ENCODE peak calls at places on chromosomes 7 and 10, in ten cellular contexts. Y is KG1; U is HT1080; M is stimulated activated effector memory CD8-positive, alpha-beta T cell treated with anti-CD3 and anti-CD28 coated beads, Interleukin-12 subunit alpha, Interleukin-12 subunit beta, amount 100 ng/mL, for 72 hours; K is left ventricle myocardium inferior; X is thoracic aorta; O is naive thymus-derived CD8-positive, alpha-beta T cell; R is left lobe of liver; Z is RWPE2; V is AG09309. I is an unnamed sample.

GRCh38 chr10:43929122-43929521 is 280.4 kb upstream of the ZNF32 start:
- DNase-seq in Y (no peak), U (no peak), M (no peak), K (no peak), X (no peak), O (no peak), R (no peak), Z (no peak), V (no peak), I (no peak)

GRCh38 chr7:97307521-97308108 is 190.1 kb downstream of the SDHAF3 start:
- DNase-seq in Y (no peak), U (peak), M (no peak), K (no peak), X (no peak), O (no peak), R (no peak), Z (no peak), V (no peak), I (no peak)

GRCh38 chr7:158761945-158762344 is 57.3 kb upstream of the NCAPG2 start:
- DNase-seq in Y (no peak), U (no peak), M (no peak), K (no peak), X (no peak), O (no peak), R (no peak), Z (no peak), V (no peak), I (no peak)

GRCh38 chr10:97169911-97170693 is 15.7 kb downstream of the SLIT1 start:
- DNase-seq in Y (no peak), U (peak), M (no peak), K (peak), X (no peak), O (no peak), R (peak), Z (no peak), V (no peak), I (no peak)

GRCh38 chr10:29578457-29578856 is 56.3 kb downstream of the SVIL start:
- DNase-seq in Y (no peak), U (no peak), M (no peak), K (no peak), X (no peak), O (no peak), R (no peak), Z (no peak), V (no peak), I (no peak)

GRCh38 chr7:12474035-12474434 is 70.4 kb upstream of the VWDE start:
- DNase-seq in Y (no peak), U (no peak), M (no peak), K (no peak), X (no peak), O (no peak), R (no peak), Z (no peak), V (no peak), I (no peak)

GRCh38 chr7:138125119-138125518 is 48.9 kb downstream of the AKR1D1 start:
- DNase-seq in Y (no peak), U (no peak), M (no peak), K (no peak), X (no peak), O (no peak), R (no peak), Z (no peak), V (no peak), I (no peak)

GRCh38 chr10:93245772-93246171 is 172.1 kb downstream of the CYP26A1 start:
- DNase-seq in Y (no peak), U (no peak), M (no peak), K (no peak), X (no peak), O (no peak), R (peak), Z (no peak), V (no peak), I (no peak)

GRCh38 chr7:104267701-104268368 is 60.0 kb upstream of the ORC5 start:
- DNase-seq in Y (no peak), U (peak), M (no peak), K (no peak), X (no peak), O (no peak), R (no peak), Z (no peak), V (no peak), I (no peak)

GRCh38 chr10:94500063-94500462 is 45.5 kb upstream of the HELLS start:
- DNase-seq in Y (no peak), U (no peak), M (no peak), K (no peak), X (no peak), O (no peak), R (no peak), Z (no peak), V (no peak), I (no peak)

GRCh38 chr7:147013820-147014219 is 897.2 kb downstream of the CNTNAP2 start:
- DNase-seq in Y (no peak), U (no peak), M (no peak), K (no peak), X (no peak), O (no peak), R (no peak), Z (no peak), V (no peak), I (no peak)

GRCh38 chr7:2269468-2270460 is 27.7 kb downstream of the NUDT1 start:
- DNase-seq in Y (no peak), U (no peak), M (no peak), K (no peak), X (no peak), O (no peak), R (no peak), Z (no peak), V (no peak), I (no peak)

GRCh38 chr7:12764355-12765000 is 77.0 kb downstream of the ARL4A start:
- DNase-seq in Y (no peak), U (no peak), M (no peak), K (no peak), X (no peak), O (no peak), R (no peak), Z (no peak), V (no peak), I (no peak)

GRCh38 chr10:126597206-126597605 is 73.3 kb downstream of the C10orf90 start:
- DNase-seq in Y (no peak), U (no peak), M (no peak), K (no peak), X (no peak), O (no peak), R (no peak), Z (no peak), V (no peak), I (no peak)

GRCh38 chr10:69088801-69089501 is 1.0 kb downstream of the SRGN start:
- DNase-seq in Y (peak), U (peak), M (peak), K (no peak), X (no peak), O (peak), R (no peak), Z (no peak), V (no peak), I (peak)

GRCh38 chr10:72275351-72276012 is 1.8 kb downstream of the DDIT4 start:
- DNase-seq in Y (no peak), U (no peak), M (no peak), K (no peak), X (no peak), O (no peak), R (peak), Z (no peak), V (no peak), I (no peak)

GRCh38 chr10:51960494-51960895 is 261.1 kb upstream of the CSTF2T start:
- DNase-seq in Y (peak), U (peak), M (no peak), K (no peak), X (no peak), O (peak), R (no peak), Z (no peak), V (peak), I (peak)

GRCh38 chr10:13329565-13329964 is 18.5 kb downstream of the SEPHS1 start:
- DNase-seq in Y (no peak), U (no peak), M (no peak), K (no peak), X (no peak), O (no peak), R (no peak), Z (no peak), V (no peak), I (no peak)

GRCh38 chr10:26743091-26743490 is 45.6 kb downstream of the PDSS1 start:
- DNase-seq in Y (no peak), U (no peak), M (no peak), K (no peak), X (no peak), O (no peak), R (no peak), Z (no peak), V (no peak), I (no peak)

GRCh38 chr7:19327011-19327410 is 181.8 kb upstream of the FERD3L start:
- DNase-seq in Y (no peak), U (no peak), M (no peak), K (no peak), X (no peak), O (no peak), R (no peak), Z (no peak), V (no peak), I (no peak)

GRCh38 chr10:102769375-102770107 is 25.8 kb downstream of the WBP1L start:
- DNase-seq in Y (no peak), U (no peak), M (no peak), K (no peak), X (no peak), O (no peak), R (no peak), Z (no peak), V (no peak), I (no peak)

GRCh38 chr10:31754803-31755624 is 173.6 kb downstream of the ARHGAP12 start:
- DNase-seq in Y (no peak), U (peak), M (no peak), K (no peak), X (no peak), O (no peak), R (peak), Z (no peak), V (no peak), I (no peak)

GRCh38 chr7:97639036-97639435 is 92.8 kb upstream of the TAC1 start:
- DNase-seq in Y (no peak), U (peak), M (no peak), K (no peak), X (no peak), O (no peak), R (no peak), Z (no peak), V (no peak), I (no peak)

GRCh38 chr7:116236020-116236630 is 25.8 kb downstream of the TES start:
- DNase-seq in Y (peak), U (peak), M (no peak), K (no peak), X (peak), O (peak), R (peak), Z (no peak), V (no peak), I (peak)

GRCh38 chr10:12396093-12396492 is 46.7 kb downstream of the CAMK1D start:
- DNase-seq in Y (no peak), U (no peak), M (no peak), K (no peak), X (no peak), O (no peak), R (no peak), Z (no peak), V (no peak), I (no peak)

GRCh38 chr10:91768123-91768522 is 30.1 kb upstream of the TNKS2 start:
- DNase-seq in Y (no peak), U (no peak), M (no peak), K (no peak), X (no peak), O (no peak), R (no peak), Z (no peak), V (no peak), I (no peak)

GRCh38 chr7:26476271-26476670 is 184.6 kb downstream of the SNX10 start:
- DNase-seq in Y (no peak), U (no peak), M (no peak), K (no peak), X (no peak), O (no peak), R (no peak), Z (no peak), V (no peak), I (no peak)

GRCh38 chr7:123548406-123548805 is 9.2 kb downstream of the NDUFA5 start:
- DNase-seq in Y (no peak), U (no peak), M (no peak), K (no peak), X (no peak), O (no peak), R (no peak), Z (no peak), V (no peak), I (no peak)

GRCh38 chr7:42227931-42228591 is 8.9 kb downstream of the GLI3 start:
- DNase-seq in Y (no peak), U (no peak), M (no peak), K (peak), X (no peak), O (no peak), R (no peak), Z (no peak), V (no peak), I (no peak)

GRCh38 chr10:73529089-73529832 is 33.4 kb upstream of the PPP3CB start:
- DNase-seq in Y (peak), U (peak), M (peak), K (no peak), X (peak), O (peak), R (peak), Z (no peak), V (peak), I (peak)